ENCODE peak calls at places on chromosomes 5 and 9, in six cellular contexts. Z is adrenal gland, P is tibial nerve, E is colonic mucosa, N is dorsolateral prefrontal cortex, T is IMR-90. S is an unnamed sample.

GRCh38 chr9:123739387-123739786 is 190.5 kb downstream of the DENND1A start:
- DNase-seq in Z (no peak), P (no peak), T (no peak), E (no peak), N (no peak), S (no peak)

GRCh38 chr9:37679649-37680402 is 29.1 kb downstream of the FRMPD1 start:
- DNase-seq in N (no peak), Z (no peak), T (no peak), P (no peak), E (no peak), S (no peak)

GRCh38 chr5:82106806-82107205 is 135.0 kb downstream of the ATG10 start:
- DNase-seq in T (no peak), N (no peak), E (no peak), P (no peak), Z (no peak), S (no peak)

GRCh38 chr5:163867324-163867723 is 361.9 kb downstream of the MAT2B start:
- DNase-seq in Z (no peak), N (no peak), P (no peak), T (peak; percentile 64), E (no peak), S (no peak)

GRCh38 chr5:40497573-40497972 is 182.1 kb upstream of the PTGER4 start:
- DNase-seq in T (peak; percentile 65), E (no peak), N (no peak), P (no peak), Z (no peak), S (peak; percentile 61)

GRCh38 chr5:139294372-139295165 is 1.0 kb downstream of the MATR3 start:
- DNase-seq in E (peak; percentile 90), N (peak; percentile 70), T (peak; percentile 82), P (peak; percentile 80), Z (peak; percentile 80), S (peak; percentile 70)

GRCh38 chr5:74382864-74383618 is 257.5 kb downstream of the ENC1 start:
- DNase-seq in T (peak; percentile 54), Z (peak; percentile 38), P (peak; percentile 40), N (no peak), E (no peak), S (peak; percentile 72)

GRCh38 chr5:173301695-173302545 is 26.3 kb downstream of the STC2 start:
- DNase-seq in N (no peak), E (no peak), P (no peak), T (no peak), Z (no peak), S (no peak)

GRCh38 chr5:160464466-160464797 is 42.8 kb downstream of the PTTG1 start:
- DNase-seq in Z (no peak), N (no peak), P (no peak), E (no peak), T (no peak), S (no peak)

GRCh38 chr5:143061161-143061945 is 291.2 kb downstream of the ARHGAP26 start:
- DNase-seq in T (peak; percentile 96), N (no peak), P (no peak), E (no peak), Z (no peak), S (no peak)

GRCh38 chr5:133664422-133664821 is 52.1 kb upstream of the FSTL4 start:
- DNase-seq in E (no peak), T (peak; percentile 1), Z (no peak), N (no peak), P (no peak), S (peak; percentile 1)

GRCh38 chr9:4657426-4658159 is 4.5 kb upstream of the PLPP6 start:
- DNase-seq in E (no peak), T (no peak), P (no peak), Z (no peak), N (no peak), S (no peak)

GRCh38 chr9:134476942-134477335 is 150.7 kb downstream of the RXRA start:
- DNase-seq in T (no peak), E (no peak), Z (no peak), P (no peak), N (no peak), S (no peak)

GRCh38 chr9:130663258-130664171 is 879 bp upstream of the PRDM12 start:
- DNase-seq in N (no peak), E (no peak), T (no peak), P (no peak), Z (no peak), S (no peak)

GRCh38 chr9:133715866-133716563 is 22.1 kb downstream of the SARDH start:
- DNase-seq in N (peak; percentile 45), T (peak; percentile 22), Z (peak; percentile 19), E (no peak), P (no peak), S (peak; percentile 27)

GRCh38 chr9:5869315-5870019 is 21.2 kb upstream of the MLANA start:
- DNase-seq in T (no peak), N (no peak), E (no peak), P (no peak), Z (no peak), S (no peak)

GRCh38 chr5:132257131-132258101 is at the start of gene PDLIM4:
- DNase-seq in T (no peak), P (no peak), N (no peak), E (peak; percentile 23), Z (peak; percentile 5), S (peak; percentile 17)

GRCh38 chr5:126972062-126972895 is 58.1 kb downstream of the MARCHF3 start:
- DNase-seq in P (no peak), E (peak; percentile 51), T (no peak), Z (no peak), N (no peak), S (no peak)

GRCh38 chr5:33969572-33970452 is 14.7 kb downstream of the SLC45A2 start:
- DNase-seq in E (no peak), N (no peak), P (no peak), Z (peak; percentile 36), T (peak; percentile 71), S (peak; percentile 49)

GRCh38 chr9:75734802-75735201 is 155.7 kb upstream of the PCSK5 start:
- DNase-seq in P (no peak), T (no peak), N (no peak), Z (no peak), E (no peak), S (no peak)

GRCh38 chr5:22531986-22532385 is 321.2 kb downstream of the CDH12 start:
- DNase-seq in E (no peak), Z (no peak), N (no peak), P (no peak), T (no peak), S (no peak)

GRCh38 chr9:36537861-36538260 is 34.8 kb upstream of the MELK start:
- DNase-seq in Z (no peak), P (no peak), E (no peak), N (no peak), T (no peak), S (no peak)
- H3K4me3 ChIP-seq in Z (no peak overlapping the region), P (no peak overlapping the region), E (no peak overlapping the region), N (no peak overlapping the region), T (no peak overlapping the region), S (no peak overlapping the region)

DNA sequence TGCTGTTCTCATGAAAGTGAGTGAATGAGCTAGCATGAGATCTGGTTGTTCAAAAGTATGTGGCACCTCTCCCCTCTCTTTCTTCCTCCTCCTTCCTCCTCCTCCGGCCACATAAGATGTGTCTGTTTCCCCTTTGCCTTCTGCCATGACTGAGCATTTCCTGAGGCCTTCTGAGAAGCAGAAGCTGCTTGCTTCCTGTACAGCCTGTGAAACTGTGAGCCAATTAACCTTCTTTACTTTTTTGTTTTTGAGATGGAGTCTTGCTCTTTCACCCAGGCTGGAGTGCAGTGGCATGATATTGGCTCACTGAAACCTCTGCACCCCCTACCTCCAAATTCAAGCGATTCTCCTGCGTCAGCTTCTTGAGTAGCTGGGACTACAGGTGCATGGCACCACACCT is 6.1 kb downstream of the S100Z start:
- DNase-seq in T (no peak), Z (peak; percentile 23), N (no peak), P (no peak), E (no peak), S (no peak)
- H3K27ac ChIP-seq in T (no peak overlapping the region), Z (peak overlapping the region; percentile 39), N (no peak overlapping the region), P (no peak overlapping the region), E (peak overlapping the region; percentile 60), S (no peak overlapping the region)

GRCh38 chr5:109743041-109743531 is 53.4 kb downstream of the MAN2A1 start:
- DNase-seq in P (no peak), T (no peak), N (no peak), E (no peak), Z (no peak), S (no peak)

GRCh38 chr5:109741390-109741789 is 51.7 kb downstream of the MAN2A1 start:
- DNase-seq in T (no peak), E (no peak), Z (no peak), P (no peak), N (no peak), S (no peak)

GRCh38 chr5:109740329-109740728 is 50.6 kb downstream of the MAN2A1 start:
- DNase-seq in T (peak; percentile 34), Z (peak; percentile 17), N (no peak), E (no peak), P (no peak), S (peak; percentile 12)

GRCh38 chr5:109743770-109744212 is 54.1 kb downstream of the MAN2A1 start:
- DNase-seq in Z (peak; percentile 64), N (no peak), P (no peak), T (peak; percentile 95), E (no peak), S (peak; percentile 96)

DNA sequence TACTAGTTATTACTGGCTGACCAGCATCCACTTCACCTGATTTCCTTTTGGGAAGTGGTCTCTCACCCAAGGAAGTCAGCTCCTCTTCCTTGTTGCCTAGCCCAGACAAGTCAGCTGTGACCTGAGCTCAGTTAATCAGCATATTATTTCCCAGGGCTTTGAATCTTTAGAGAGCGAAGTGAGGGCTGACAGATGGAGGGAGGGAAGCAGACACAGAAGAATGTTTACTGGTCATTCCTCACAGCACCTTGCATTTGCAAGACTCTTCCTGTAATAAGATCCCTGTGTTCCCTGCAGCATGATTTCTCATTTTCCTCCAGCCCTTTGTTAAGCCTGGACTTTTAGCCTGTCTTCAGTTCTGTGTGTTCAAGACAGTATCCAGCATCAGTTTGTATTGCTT is 50.0 kb downstream of the MAN2A1 start:
- DNase-seq in T (peak; percentile 55), E (no peak), Z (no peak), N (no peak), P (no peak), S (peak; percentile 24)
- H3K4me3 ChIP-seq in T (no peak overlapping the region), E (no peak overlapping the region), Z (no peak overlapping the region), N (peak overlapping the region; percentile 6), P (no peak overlapping the region), S (no peak overlapping the region)

GRCh38 chr5:149409268-149409948 is 30.3 kb upstream of the IL17B start:
- DNase-seq in Z (no peak), N (no peak), P (no peak), T (no peak), E (no peak), S (no peak)
- H3K27ac ChIP-seq in Z (peak overlapping the region; percentile 76), N (no peak overlapping the region), P (peak overlapping the region; percentile 89), T (peak overlapping the region; percentile 89), E (peak overlapping the region; percentile 83), S (peak overlapping the region; percentile 96)